ENCODE peak calls at places on chromosomes 1 and 21, in six cellular contexts. C is M059J; K is HepG2; T is stimulated activated CD4-positive, alpha-beta T cell treated with anti-CD3 and anti-CD28 coated beads, Interleukin-1b, Interleukin-23, amount 100 ng/mL, for 4 hours; I is GM23338; O is occipital lobe. Q is an unnamed sample.

GRCh38 chr1:16120411-16120810 is 35.5 kb downstream of the EPHA2 start:
- DNase-seq in C (peak), K (no peak), T (no peak), I (no peak), O (no peak), Q (no peak)

GRCh38 chr1:237235080-237235479 is 193.1 kb downstream of the RYR2 start:
- DNase-seq in C (no peak), K (no peak), T (no peak), I (no peak), O (peak), Q (no peak)

GRCh38 chr1:156152628-156153027 is 757 bp upstream of the SEMA4A start:
- DNase-seq in C (peak), K (no peak), T (no peak), I (no peak), O (no peak), Q (no peak)

GRCh38 chr1:8059161-8059622 is 33.1 kb upstream of the ERRFI1 start:
- DNase-seq in C (peak), K (no peak), T (no peak), I (no peak), O (no peak), Q (peak)

GRCh38 chr1:94544706-94545490 is 3.3 kb upstream of the F3 start:
- DNase-seq in C (peak), K (no peak), T (no peak), I (no peak), O (no peak), Q (peak)

GRCh38 chr1:23194119-23194984 is 22.9 kb downstream of the HTR1D start:
- DNase-seq in C (peak), K (no peak), T (no peak), I (no peak), O (no peak), Q (peak)

GRCh38 chr1:44576456-44577150 is 97.7 kb downstream of the TMEM53 start:
- DNase-seq in C (no peak), K (no peak), T (no peak), I (peak), O (peak), Q (no peak)

GRCh38 chr21:46058339-46059145 is 39.4 kb upstream of the COL6A2 start:
- DNase-seq in C (no peak), K (no peak), T (no peak), I (no peak), O (no peak), Q (no peak)